ENCODE peak calls at places on chromosomes 6 and 20, in five cellular contexts. V is lower lobe of right lung, U is SK-N-SH, X is heart right ventricle, D is Peyer's patch. J is an unnamed sample.

GRCh38 chr6:33945931-33946330 is 142.1 kb upstream of the MLN start:
- DNase-seq in V (no peak), U (no peak), X (no peak), D (no peak), J (no peak)

GRCh38 chr6:164455835-164456234 is 853.6 kb downstream of the C6orf118 start:
- DNase-seq in V (no peak), U (no peak), X (no peak), D (no peak), J (no peak)

GRCh38 chr6:24381476-24382219 is 21.1 kb upstream of the MRS2 start:
- DNase-seq in V (no peak), U (no peak), X (no peak), D (no peak), J (no peak)

GRCh38 chr6:10960171-10960570 is 73.3 kb downstream of the SYCP2L start:
- DNase-seq in V (no peak), U (no peak), X (no peak), D (no peak), J (no peak)

GRCh38 chr6:169380493-169380892 is 126.8 kb upstream of the THBS2 start:
- DNase-seq in V (no peak), U (no peak), X (no peak), D (no peak), J (no peak)

GRCh38 chr20:38256966-38257365 is 3.6 kb downstream of the KIAA1755 start:
- DNase-seq in V (no peak), U (no peak), X (no peak), D (peak), J (no peak)

GRCh38 chr20:33609504-33609903 is 52.6 kb upstream of the C20orf144 start:
- DNase-seq in V (no peak), U (no peak), X (no peak), D (no peak), J (no peak)

GRCh38 chr6:153424719-153425400 is 293.8 kb upstream of the RGS17 start:
- DNase-seq in V (no peak), U (no peak), X (no peak), D (no peak), J (no peak)

GRCh38 chr6:38391909-38392614 is 247.7 kb downstream of the BTBD9 start:
- DNase-seq in V (no peak), U (no peak), X (no peak), D (no peak), J (no peak)

GRCh38 chr6:135185483-135185882 is 4.4 kb downstream of the MYB start:
- DNase-seq in V (no peak), U (no peak), X (no peak), D (no peak), J (no peak)

GRCh38 chr6:26520088-26520839 is 17.9 kb upstream of the HMGN4 start:
- DNase-seq in V (no peak), U (no peak), X (peak), D (no peak), J (peak)

GRCh38 chr6:119066426-119067001 is 11.9 kb downstream of the FAM184A start:
- DNase-seq in V (no peak), U (no peak), X (no peak), D (no peak), J (no peak)

GRCh38 chr6:25105070-25105925 is 169.5 kb upstream of the RIPOR2 start:
- DNase-seq in V (no peak), U (no peak), X (no peak), D (no peak), J (no peak)

GRCh38 chr20:52494244-52494643 is 302.7 kb upstream of the ZFP64 start:
- DNase-seq in V (no peak), U (no peak), X (no peak), D (no peak), J (no peak)

GRCh38 chr6:51793393-51793792 is 294.0 kb downstream of the PKHD1 start:
- DNase-seq in V (no peak), U (no peak), X (no peak), D (no peak), J (no peak)

GRCh38 chr20:1451092-1451491 is 15.6 kb downstream of the NSFL1C start:
- DNase-seq in V (no peak), U (no peak), X (no peak), D (no peak), J (no peak)

GRCh38 chr6:3592371-3592941 is 135.6 kb upstream of the SLC22A23 start:
- DNase-seq in V (no peak), U (no peak), X (no peak), D (no peak), J (no peak)

GRCh38 chr20:48595495-48596475 is 232.0 kb downstream of the PREX1 start:
- DNase-seq in V (peak), U (no peak), X (no peak), D (peak), J (no peak)

GRCh38 chr20:45890077-45890996 is 671 bp downstream of the NEURL2 start:
- DNase-seq in V (peak), U (peak), X (peak), D (peak), J (peak)

GRCh38 chr6:3895303-3895635 is 46.1 kb downstream of the FAM50B start:
- DNase-seq in V (no peak), U (no peak), X (no peak), D (no peak), J (no peak)

GRCh38 chr6:5510331-5510730 is 249.0 kb downstream of the FARS2 start:
- DNase-seq in V (no peak), U (no peak), X (no peak), D (no peak), J (no peak)

GRCh38 chr6:76420094-76420493 is 347.6 kb upstream of the IMPG1 start:
- DNase-seq in V (no peak), U (no peak), X (no peak), D (no peak), J (no peak)

GRCh38 chr20:12049125-12049524 is 131.4 kb downstream of the BTBD3 start:
- DNase-seq in V (no peak), U (no peak), X (no peak), D (peak), J (no peak)

GRCh38 chr20:33875055-33875454 is 63.9 kb downstream of the CHMP4B start:
- DNase-seq in V (no peak), U (no peak), X (no peak), D (peak), J (no peak)

GRCh38 chr6:9131616-9132015 is 696.3 kb upstream of the SLC35B3 start:
- DNase-seq in V (peak), U (no peak), X (no peak), D (peak), J (no peak)

GRCh38 chr20:23048283-23049200 is 930 bp downstream of the THBD start:
- DNase-seq in V (peak), U (no peak), X (peak), D (no peak), J (no peak)
- TF ChIP-seq CTCF in V (peak), U (peak), X (peak), D (no peak), J (peak)

DNA sequence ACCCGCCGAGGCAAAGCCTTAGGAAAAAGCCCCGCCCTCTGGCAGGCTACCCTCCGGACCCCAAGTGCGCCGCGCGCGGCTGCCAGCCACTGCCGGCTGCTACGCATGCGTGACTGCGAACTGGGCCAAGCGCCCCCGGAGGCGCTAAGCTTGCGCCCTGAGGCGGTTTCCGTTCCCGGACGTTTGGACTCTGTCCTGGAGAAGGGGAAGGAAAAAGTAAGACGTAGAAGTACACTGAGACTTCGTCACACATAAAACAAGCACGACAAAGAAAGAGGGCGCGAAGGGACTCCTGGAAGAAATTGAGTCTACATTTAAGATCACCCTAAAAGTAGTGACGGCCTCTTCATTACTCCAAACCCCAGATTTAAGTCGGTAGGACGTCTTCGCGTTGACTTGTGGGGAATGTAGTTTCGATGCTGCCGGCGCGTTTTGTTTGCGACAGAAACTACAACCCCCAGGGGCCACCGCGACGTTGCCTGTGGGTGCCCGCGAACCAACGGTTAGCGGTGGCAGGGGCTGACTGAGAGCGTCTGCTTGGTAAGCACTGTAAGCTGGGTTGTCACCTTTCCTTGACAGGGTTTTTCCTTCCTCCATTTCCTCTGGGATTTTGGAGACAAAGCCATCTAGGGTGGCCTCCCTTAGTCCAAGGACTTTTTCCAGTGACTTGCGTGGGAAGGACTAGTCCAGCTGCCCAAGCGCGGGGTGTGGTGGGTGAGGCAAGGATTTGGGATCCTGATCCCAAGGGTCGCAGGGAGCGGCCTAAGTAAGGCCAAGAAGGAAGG is at the start of gene CEP57L1:
- DNase-seq in V (peak), U (peak), X (peak), D (peak), J (peak)
- TF ChIP-seq CTCF in V (no peak), U (peak), X (no peak), D (no peak), J (peak)

DNA sequence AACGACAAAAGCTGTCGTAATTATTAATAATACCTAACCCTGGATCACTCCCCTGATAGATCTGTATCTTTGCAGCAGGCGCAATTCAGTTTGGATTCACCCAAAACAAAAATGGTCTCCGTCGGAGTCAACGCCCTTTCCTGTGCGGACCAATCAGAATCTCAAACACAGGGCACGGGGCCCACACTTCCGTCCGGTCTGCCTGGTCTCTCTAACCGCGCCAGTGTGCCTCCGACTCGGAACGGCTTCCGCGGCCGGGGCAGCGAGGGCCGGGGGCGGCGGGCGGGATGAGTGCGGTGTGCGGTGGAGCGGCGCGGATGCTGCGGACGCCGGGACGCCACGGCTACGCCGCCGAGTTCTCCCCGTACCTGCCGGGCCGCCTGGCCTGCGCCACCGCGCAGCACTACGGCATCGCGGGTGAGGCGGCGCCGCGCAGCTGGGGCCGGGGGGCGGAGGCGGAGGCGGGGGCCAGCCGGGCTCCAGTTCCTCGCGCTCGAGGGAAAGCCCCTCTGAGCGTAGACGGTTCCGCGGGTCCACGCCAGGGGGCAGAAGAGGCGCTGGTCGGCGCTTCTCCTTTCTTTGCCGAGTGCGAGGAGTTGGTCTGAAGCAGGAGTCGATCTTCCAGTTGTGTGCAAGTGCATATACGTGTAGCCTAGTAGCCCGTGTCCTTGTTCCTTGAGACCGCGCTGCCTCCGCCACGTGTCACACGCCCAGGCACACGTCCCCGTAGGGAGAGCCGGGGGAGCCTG is at the start of gene PEX7:
- DNase-seq in V (peak), U (peak), X (peak), D (peak), J (peak)
- TF ChIP-seq CTCF in V (peak), U (peak), X (peak), D (peak), J (peak)

DNA sequence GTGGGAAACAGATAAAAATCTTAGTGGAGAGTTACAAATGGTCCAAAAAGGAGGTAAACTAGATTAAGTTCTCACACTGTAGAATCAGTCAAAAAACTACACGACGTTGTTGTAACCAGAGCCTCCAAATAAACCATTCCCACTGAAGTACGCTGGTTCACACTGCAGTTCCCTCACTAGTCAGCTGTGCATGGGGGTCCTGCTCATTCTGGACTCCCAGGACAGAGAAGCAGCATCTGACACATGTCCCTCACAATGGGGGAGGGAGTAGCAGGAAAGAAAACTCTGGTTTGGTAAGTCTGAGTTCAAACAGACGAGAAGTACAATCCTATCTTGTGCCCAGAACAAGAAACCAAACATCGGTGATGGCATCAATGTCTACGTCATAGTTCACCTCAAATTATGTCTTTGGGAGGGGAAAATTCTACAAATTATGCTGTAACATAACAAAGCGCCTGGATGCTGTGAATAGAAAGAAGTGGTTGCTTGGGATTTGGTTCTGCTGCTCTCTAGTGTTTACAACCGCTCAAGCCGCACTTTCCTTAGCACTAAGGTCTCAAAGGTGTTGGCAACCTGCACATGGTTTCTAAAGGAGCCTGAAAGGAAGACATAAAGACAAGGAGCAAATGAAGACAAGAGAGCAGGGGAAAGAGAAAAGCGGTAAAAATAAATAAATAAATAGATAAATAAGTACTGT is 208.0 kb downstream of the GMDS start:
- DNase-seq in V (no peak), U (no peak), X (no peak), D (no peak), J (peak)
- TF ChIP-seq CTCF in V (no peak), U (peak), X (peak), D (no peak), J (peak)

DNA sequence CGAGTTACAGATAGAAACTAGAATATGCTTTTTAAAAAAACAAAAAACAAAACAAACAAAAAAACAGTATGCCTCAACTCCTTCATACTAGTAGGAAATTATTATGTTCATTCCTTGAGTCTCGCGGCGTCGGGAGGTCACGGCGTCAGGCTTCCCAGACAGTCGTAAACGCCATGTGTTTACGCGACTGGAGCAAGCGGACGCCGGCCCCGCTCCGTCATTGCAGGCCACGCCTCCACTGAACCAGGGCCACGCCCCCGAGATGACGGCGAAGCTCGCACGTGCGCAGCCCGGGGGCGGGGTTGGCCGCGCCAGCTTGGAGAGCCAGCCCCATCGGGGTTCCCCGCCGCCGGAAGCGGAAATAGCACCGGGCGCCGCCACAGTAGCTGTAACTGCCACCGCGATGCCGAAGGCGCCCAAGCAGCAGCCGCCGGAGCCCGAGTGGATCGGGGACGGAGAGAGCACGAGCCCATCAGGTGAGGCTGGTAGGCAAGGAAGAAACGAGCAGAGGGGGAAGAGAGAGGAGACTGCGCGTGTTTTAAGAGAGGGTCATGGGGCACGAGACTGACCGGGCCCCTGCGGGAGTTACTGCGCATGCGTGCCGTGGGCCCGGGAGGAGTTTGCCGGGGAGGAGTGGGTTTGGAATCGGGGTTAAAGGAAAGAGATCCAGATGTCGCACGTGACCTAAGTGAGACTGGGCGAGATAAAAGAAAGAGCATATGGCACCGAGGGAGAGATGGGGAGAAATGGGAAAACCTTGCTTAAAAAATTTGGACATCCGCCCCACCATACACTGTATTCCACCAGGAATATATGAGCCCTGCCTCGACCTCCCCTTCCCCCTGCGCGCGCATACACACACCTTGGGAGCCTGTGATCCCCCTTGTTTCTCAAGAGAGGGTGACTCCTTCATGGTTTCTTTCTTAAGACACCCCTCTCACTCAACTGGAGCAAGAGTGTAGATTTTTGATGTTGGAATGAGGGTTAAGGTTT is at the start of gene ABCF1:
- DNase-seq in V (peak), U (peak), X (peak), D (peak), J (peak)
- TF ChIP-seq CTCF in V (no peak), U (no peak), X (no peak), D (no peak), J (no peak)

GRCh38 chr20:32019156-32019510 is 8.9 kb downstream of the CCM2L start:
- DNase-seq in V (peak), U (peak), X (no peak), D (no peak), J (peak)

GRCh38 chr20:32021091-32021490 is 10.9 kb downstream of the CCM2L start:
- DNase-seq in V (no peak), U (no peak), X (no peak), D (no peak), J (no peak)

GRCh38 chr20:32018269-32019155 is 8.3 kb downstream of the CCM2L start:
- DNase-seq in V (peak), U (peak), X (peak), D (peak), J (peak)

GRCh38 chr20:32019563-32020463 is 9.6 kb downstream of the CCM2L start:
- DNase-seq in V (no peak), U (no peak), X (no peak), D (no peak), J (no peak)

GRCh38 chr20:32017711-32018251 is 7.5 kb downstream of the CCM2L start:
- DNase-seq in V (peak), U (peak), X (no peak), D (peak), J (peak)
- TF ChIP-seq CTCF in V (peak), U (no peak), X (no peak), D (no peak), J (peak)

GRCh38 chr20:25310268-25310920 is 62.5 kb downstream of the PYGB start:
- DNase-seq in V (peak), U (peak), X (no peak), D (peak), J (peak)
- TF ChIP-seq CTCF in V (peak), U (peak), X (peak), D (no peak), J (peak)

J was measured in WERI-Rb-1.